ENCODE peak calls at places on chromosomes 2 and 18, in four cellular contexts. O is HTR-8/SVneo; U is stimulated activated CD4-positive, alpha-beta T cell treated with anti-CD3 and anti-CD28 coated beads, Interleukin-1b, Interleukin-23, amount 100 ng/mL, for 24 hours; Y is cardiac fibroblast. P is an unnamed sample.

GRCh38 chr2:221529943-221530652 is 42.0 kb downstream of the EPHA4 start:
- DNase-seq in O (peak), U (no peak), Y (peak), P (peak)

GRCh38 chr2:162890690-162891311 is 52.2 kb upstream of the KCNH7 start:
- DNase-seq in Y (peak), O (peak), U (no peak), P (peak)

GRCh38 chr2:96159084-96159830 is 14.0 kb upstream of the DUSP2 start:
- DNase-seq in O (no peak), U (no peak), Y (no peak), P (no peak)

GRCh38 chr2:120360307-120360855 is 14.4 kb downstream of the INHBB start:
- DNase-seq in Y (peak), O (no peak), U (no peak), P (no peak)

GRCh38 chr2:44928660-44929471 is 12.6 kb upstream of the SIX3 start:
- DNase-seq in U (no peak), Y (no peak), O (no peak), P (no peak)

GRCh38 chr2:95004702-95005101 is 20.8 kb upstream of the MAL start:
- DNase-seq in Y (no peak), U (no peak), O (no peak), P (no peak)

GRCh38 chr2:20190170-20190569 is 34.8 kb downstream of the SDC1 start:
- DNase-seq in O (no peak), U (no peak), Y (no peak), P (no peak)

GRCh38 chr2:220033546-220033945 is 406.1 kb downstream of the SLC4A3 start:
- DNase-seq in U (no peak), O (no peak), Y (no peak), P (no peak)

GRCh38 chr2:19264847-19265246 is 93.6 kb downstream of the OSR1 start:
- DNase-seq in O (no peak), U (no peak), Y (peak), P (no peak)

GRCh38 chr2:106885981-106886915 is at the start of gene ST6GAL2:
- DNase-seq in U (no peak), O (no peak), Y (no peak), P (no peak)

GRCh38 chr2:153543639-153544071 is 65.1 kb upstream of the RPRM start:
- DNase-seq in Y (no peak), U (no peak), O (no peak), P (peak)

GRCh38 chr2:153536105-153536504 is 57.5 kb upstream of the RPRM start:
- DNase-seq in O (no peak), U (no peak), Y (no peak), P (no peak)

GRCh38 chr2:84527137-84528129 is 11.1 kb downstream of the DNAH6 start:
- DNase-seq in Y (peak), U (no peak), O (no peak), P (no peak)

GRCh38 chr18:79899609-79900435 is 51.6 kb downstream of the SLC66A2 start:
- DNase-seq in U (no peak), Y (no peak), O (no peak), P (no peak)

GRCh38 chr2:132690664-132691303 is 20.8 kb upstream of the LYPD1 start:
- DNase-seq in O (no peak), Y (no peak), U (no peak), P (no peak)

GRCh38 chr2:45984896-45985488 is 312.2 kb upstream of the EPAS1 start:
- DNase-seq in Y (no peak), U (no peak), O (no peak), P (no peak)

GRCh38 chr2:46173636-46174253 is 123.5 kb upstream of the EPAS1 start:
- DNase-seq in U (no peak), Y (no peak), O (no peak), P (no peak)

GRCh38 chr2:121071058-121071504 is 213.9 kb downstream of the TFCP2L1 start:
- DNase-seq in Y (peak), U (peak), O (peak), P (no peak)

GRCh38 chr18:77133920-77134496 is 1.4 kb upstream of the MBP start:
- DNase-seq in U (no peak), O (no peak), Y (no peak), P (peak)

GRCh38 chr2:39141346-39142011 is 20.6 kb upstream of the SOS1 start:
- DNase-seq in U (no peak), O (no peak), Y (peak), P (no peak)

GRCh38 chr2:112149866-112150435 is 11.8 kb downstream of the FBLN7 start:
- DNase-seq in O (no peak), Y (no peak), U (no peak), P (no peak)

GRCh38 chr18:52716926-52717325 is 376.9 kb downstream of the DCC start:
- DNase-seq in U (no peak), O (no peak), Y (peak), P (no peak)

GRCh38 chr2:84306361-84306760 is 152.7 kb downstream of the SUCLG1 start:
- DNase-seq in O (no peak), Y (no peak), U (no peak), P (no peak)

GRCh38 chr2:170999654-171000053 is 70.6 kb downstream of the GORASP2 start:
- DNase-seq in O (no peak), U (no peak), Y (no peak), P (no peak)

GRCh38 chr2:237861875-237862527 is 2.6 kb downstream of the RAMP1 start:
- DNase-seq in O (no peak), Y (no peak), U (no peak), P (no peak)

GRCh38 chr2:213868526-213868925 is 542.3 kb upstream of the VWC2L start:
- DNase-seq in U (no peak), O (no peak), Y (no peak), P (no peak)

GRCh38 chr2:202149155-202149762 is 76.2 kb downstream of the KIAA2012 start:
- DNase-seq in O (no peak), Y (peak), U (no peak), P (no peak)

P was measured in NCI-H774.